ENCODE peak calls at places on chromosomes 6 and 20, in six cellular contexts. One of them, this sample, is unnamed.

GRCh38 chr6:132962936-132963579 is 148.7 kb downstream of the RPS12 start:
- DNase-seq in HepG2: peak
- DNase-seq in H1: peak
- DNase-seq in NT2/D1: peak
- DNase-seq in SK-N-SH: peak
- DNase-seq in K562: peak
- DNase-seq in this sample: peak

GRCh38 chr6:73585566-73586415 is 65.0 kb upstream of the EEF1A1 start:
- DNase-seq in H1: no peak
- DNase-seq in SK-N-SH: no peak
- DNase-seq in K562: peak
- DNase-seq in NT2/D1: no peak
- DNase-seq in HepG2: peak
- DNase-seq in this sample: peak

GRCh38 chr20:57317789-57318371 is 11.7 kb upstream of the SPO11 start:
- DNase-seq in NT2/D1: no peak
- DNase-seq in H1: no peak
- DNase-seq in K562: no peak
- DNase-seq in HepG2: no peak
- DNase-seq in SK-N-SH: no peak
- DNase-seq in this sample: no peak

GRCh38 chr6:17204548-17204947 is 76.6 kb upstream of the RBM24 start:
- DNase-seq in K562: no peak
- DNase-seq in HepG2: no peak
- DNase-seq in NT2/D1: no peak
- DNase-seq in H1: no peak
- DNase-seq in SK-N-SH: no peak
- DNase-seq in this sample: no peak

GRCh38 chr6:157861814-157862213 is 38.8 kb downstream of the SNX9 start:
- DNase-seq in NT2/D1: no peak
- DNase-seq in SK-N-SH: no peak
- DNase-seq in H1: no peak
- DNase-seq in HepG2: no peak
- DNase-seq in K562: no peak
- DNase-seq in this sample: no peak

GRCh38 chr6:35170166-35170565 is 29.0 kb upstream of the TCP11 start:
- DNase-seq in H1: no peak
- DNase-seq in NT2/D1: no peak
- DNase-seq in K562: no peak
- DNase-seq in SK-N-SH: no peak
- DNase-seq in HepG2: no peak
- DNase-seq in this sample: no peak

GRCh38 chr6:12523726-12524125 is 192.8 kb upstream of the PHACTR1 start:
- DNase-seq in H1: no peak
- DNase-seq in HepG2: no peak
- DNase-seq in K562: no peak
- DNase-seq in SK-N-SH: no peak
- DNase-seq in NT2/D1: no peak
- DNase-seq in this sample: no peak

GRCh38 chr6:5728726-5729434 is 277.8 kb downstream of the NRN1 start:
- DNase-seq in H1: no peak
- DNase-seq in NT2/D1: no peak
- DNase-seq in K562: no peak
- DNase-seq in HepG2: no peak
- DNase-seq in SK-N-SH: no peak
- DNase-seq in this sample: no peak

GRCh38 chr6:111805511-111806181 is 67.6 kb downstream of the FYN start:
- DNase-seq in H1: no peak
- DNase-seq in SK-N-SH: no peak
- DNase-seq in K562: peak
- DNase-seq in HepG2: no peak
- DNase-seq in NT2/D1: no peak
- DNase-seq in this sample: no peak

GRCh38 chr6:156953478-156954146 is 176.4 kb downstream of the ARID1B start:
- DNase-seq in K562: peak
- DNase-seq in HepG2: peak
- DNase-seq in H1: no peak
- DNase-seq in NT2/D1: peak
- DNase-seq in SK-N-SH: peak
- DNase-seq in this sample: peak

GRCh38 chr20:56368351-56369134 is 9.8 kb downstream of the FAM210B start:
- DNase-seq in SK-N-SH: no peak
- DNase-seq in HepG2: no peak
- DNase-seq in H1: no peak
- DNase-seq in NT2/D1: no peak
- DNase-seq in K562: no peak
- DNase-seq in this sample: no peak

GRCh38 chr6:7848229-7848628 is 62.4 kb downstream of the TXNDC5 start:
- DNase-seq in NT2/D1: no peak
- DNase-seq in H1: no peak
- DNase-seq in SK-N-SH: no peak
- DNase-seq in K562: no peak
- DNase-seq in HepG2: no peak
- DNase-seq in this sample: no peak

GRCh38 chr6:32081168-32081624 is 27.9 kb downstream of the TNXB start:
- DNase-seq in NT2/D1: no peak
- DNase-seq in K562: peak
- DNase-seq in H1: no peak
- DNase-seq in SK-N-SH: peak
- DNase-seq in HepG2: no peak
- DNase-seq in this sample: no peak

GRCh38 chr6:131931063-131931745 is 20.0 kb downstream of the CCN2 start:
- DNase-seq in NT2/D1: no peak
- DNase-seq in SK-N-SH: no peak
- DNase-seq in HepG2: no peak
- DNase-seq in K562: no peak
- DNase-seq in H1: no peak
- DNase-seq in this sample: no peak

GRCh38 chr6:155324172-155324571 is 9.9 kb upstream of the TFB1M start:
- DNase-seq in K562: no peak
- DNase-seq in H1: no peak
- DNase-seq in HepG2: no peak
- DNase-seq in SK-N-SH: no peak
- DNase-seq in NT2/D1: no peak
- DNase-seq in this sample: no peak

GRCh38 chr20:20452254-20452676 is 84.4 kb downstream of the INSM1 start:
- DNase-seq in K562: no peak
- DNase-seq in HepG2: no peak
- DNase-seq in SK-N-SH: no peak
- DNase-seq in NT2/D1: peak
- DNase-seq in H1: peak
- DNase-seq in this sample: no peak

GRCh38 chr6:44681782-44682181 is 294.3 kb downstream of the CDC5L start:
- DNase-seq in K562: no peak
- DNase-seq in H1: peak
- DNase-seq in SK-N-SH: no peak
- DNase-seq in HepG2: no peak
- DNase-seq in NT2/D1: no peak
- DNase-seq in this sample: no peak

GRCh38 chr6:98787961-98788360 is 46.4 kb upstream of the POU3F2 start:
- DNase-seq in H1: peak
- DNase-seq in SK-N-SH: peak
- DNase-seq in NT2/D1: no peak
- DNase-seq in K562: no peak
- DNase-seq in HepG2: no peak
- DNase-seq in this sample: no peak

GRCh38 chr6:108656834-108657233 is 96.1 kb downstream of the FOXO3 start:
- DNase-seq in SK-N-SH: no peak
- DNase-seq in H1: no peak
- DNase-seq in NT2/D1: no peak
- DNase-seq in K562: no peak
- DNase-seq in HepG2: peak
- DNase-seq in this sample: no peak

GRCh38 chr20:42610070-42610469 is 579.6 kb downstream of the PTPRT start:
- DNase-seq in SK-N-SH: no peak
- DNase-seq in NT2/D1: no peak
- DNase-seq in H1: no peak
- DNase-seq in K562: no peak
- DNase-seq in HepG2: no peak
- DNase-seq in this sample: no peak

GRCh38 chr20:58547527-58548475 is 32.6 kb upstream of the APCDD1L start:
- DNase-seq in K562: no peak
- DNase-seq in SK-N-SH: no peak
- DNase-seq in H1: peak
- DNase-seq in NT2/D1: no peak
- DNase-seq in HepG2: no peak
- DNase-seq in this sample: no peak

GRCh38 chr6:44363377-44363926 is 21.0 kb downstream of the SPATS1 start:
- DNase-seq in SK-N-SH: no peak
- DNase-seq in NT2/D1: no peak
- DNase-seq in K562: no peak
- DNase-seq in H1: no peak
- DNase-seq in HepG2: no peak
- DNase-seq in this sample: no peak

GRCh38 chr6:97674802-97675201 is 391.8 kb upstream of the MMS22L start:
- DNase-seq in K562: no peak
- DNase-seq in H1: no peak
- DNase-seq in HepG2: no peak
- DNase-seq in NT2/D1: no peak
- DNase-seq in SK-N-SH: no peak
- DNase-seq in this sample: no peak

GRCh38 chr6:33732385-33732784 is 14.3 kb downstream of the IP6K3 start:
- DNase-seq in NT2/D1: no peak
- DNase-seq in HepG2: no peak
- DNase-seq in H1: no peak
- DNase-seq in K562: no peak
- DNase-seq in SK-N-SH: no peak
- DNase-seq in this sample: no peak

GRCh38 chr6:165800337-165800736 is 137.3 kb upstream of the PDE10A start:
- DNase-seq in H1: no peak
- DNase-seq in K562: no peak
- DNase-seq in NT2/D1: no peak
- DNase-seq in SK-N-SH: no peak
- DNase-seq in HepG2: no peak
- DNase-seq in this sample: no peak

GRCh38 chr6:84332139-84333034 is 104.9 kb upstream of the CEP162 start:
- DNase-seq in NT2/D1: no peak
- DNase-seq in SK-N-SH: no peak
- DNase-seq in HepG2: no peak
- DNase-seq in H1: no peak
- DNase-seq in K562: no peak
- DNase-seq in this sample: no peak

GRCh38 chr20:22579119-22579427 is 5.3 kb downstream of the FOXA2 start:
- DNase-seq in SK-N-SH: no peak
- DNase-seq in H1: peak
- DNase-seq in HepG2: no peak
- DNase-seq in NT2/D1: peak
- DNase-seq in K562: no peak
- DNase-seq in this sample: no peak
- TF ChIP-seq YY1 in SK-N-SH: no peak
- TF ChIP-seq YY1 in H1: peak
- TF ChIP-seq YY1 in HepG2: no peak
- TF ChIP-seq YY1 in NT2/D1: no peak
- TF ChIP-seq YY1 in K562: no peak
- TF ChIP-seq YY1 in this sample: no peak

GRCh38 chr6:43016935-43017334 is 2.9 kb downstream of the KLHDC3 start:
- DNase-seq in K562: no peak
- DNase-seq in NT2/D1: no peak
- DNase-seq in H1: no peak
- DNase-seq in SK-N-SH: no peak
- DNase-seq in HepG2: no peak
- DNase-seq in this sample: no peak
- H3K4me3 ChIP-seq in K562: no peak
- H3K4me3 ChIP-seq in NT2/D1: no peak
- H3K4me3 ChIP-seq in H1: no peak
- H3K4me3 ChIP-seq in SK-N-SH: no peak
- H3K4me3 ChIP-seq in HepG2: no peak
- H3K4me3 ChIP-seq in this sample: no peak

DNA sequence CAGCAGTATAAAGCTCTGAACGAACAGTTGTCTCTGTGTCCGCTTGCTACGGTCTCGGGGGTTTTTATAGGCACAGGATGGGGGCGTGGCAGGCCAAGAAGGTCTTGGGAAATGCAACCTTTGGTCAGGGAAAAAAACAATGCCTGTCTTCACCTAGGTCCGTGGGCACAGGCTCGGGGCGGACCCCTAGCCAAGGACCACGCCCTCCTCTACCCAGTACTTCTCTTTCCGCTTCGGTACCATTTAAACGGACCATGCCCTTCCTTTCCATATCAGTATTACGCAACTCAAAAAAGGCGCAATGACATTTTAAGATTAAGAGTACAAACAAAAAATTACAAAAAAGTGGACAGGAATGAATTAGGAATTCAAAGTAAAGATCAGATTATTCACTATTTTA is 44.3 kb upstream of the SLC17A4 start:
- DNase-seq in H1: no peak
- DNase-seq in SK-N-SH: no peak
- DNase-seq in NT2/D1: no peak
- DNase-seq in HepG2: no peak
- DNase-seq in K562: no peak
- DNase-seq in this sample: no peak
- TF ChIP-seq YY1 in H1: no peak
- TF ChIP-seq YY1 in SK-N-SH: no peak
- TF ChIP-seq YY1 in NT2/D1: no peak
- TF ChIP-seq YY1 in HepG2: no peak
- TF ChIP-seq YY1 in K562: no peak
- TF ChIP-seq YY1 in this sample: no peak

GRCh38 chr20:63098195-63098810 is 91.5 kb upstream of the BHLHE23 start:
- DNase-seq in NT2/D1: no peak
- DNase-seq in H1: peak
- DNase-seq in K562: no peak
- DNase-seq in SK-N-SH: no peak
- DNase-seq in HepG2: no peak
- DNase-seq in this sample: no peak

GRCh38 chr20:63095718-63096654 is 89.2 kb upstream of the BHLHE23 start:
- DNase-seq in H1: peak
- DNase-seq in NT2/D1: no peak
- DNase-seq in K562: no peak
- DNase-seq in SK-N-SH: no peak
- DNase-seq in HepG2: no peak
- DNase-seq in this sample: no peak

GRCh38 chr20:63094767-63095499 is 88.2 kb upstream of the BHLHE23 start:
- DNase-seq in NT2/D1: no peak
- DNase-seq in HepG2: no peak
- DNase-seq in H1: peak
- DNase-seq in K562: no peak
- DNase-seq in SK-N-SH: peak
- DNase-seq in this sample: no peak

GRCh38 chr20:63097336-63097831 is 90.6 kb upstream of the BHLHE23 start:
- DNase-seq in K562: no peak
- DNase-seq in SK-N-SH: no peak
- DNase-seq in HepG2: no peak
- DNase-seq in NT2/D1: no peak
- DNase-seq in H1: peak
- DNase-seq in this sample: no peak

DNA sequence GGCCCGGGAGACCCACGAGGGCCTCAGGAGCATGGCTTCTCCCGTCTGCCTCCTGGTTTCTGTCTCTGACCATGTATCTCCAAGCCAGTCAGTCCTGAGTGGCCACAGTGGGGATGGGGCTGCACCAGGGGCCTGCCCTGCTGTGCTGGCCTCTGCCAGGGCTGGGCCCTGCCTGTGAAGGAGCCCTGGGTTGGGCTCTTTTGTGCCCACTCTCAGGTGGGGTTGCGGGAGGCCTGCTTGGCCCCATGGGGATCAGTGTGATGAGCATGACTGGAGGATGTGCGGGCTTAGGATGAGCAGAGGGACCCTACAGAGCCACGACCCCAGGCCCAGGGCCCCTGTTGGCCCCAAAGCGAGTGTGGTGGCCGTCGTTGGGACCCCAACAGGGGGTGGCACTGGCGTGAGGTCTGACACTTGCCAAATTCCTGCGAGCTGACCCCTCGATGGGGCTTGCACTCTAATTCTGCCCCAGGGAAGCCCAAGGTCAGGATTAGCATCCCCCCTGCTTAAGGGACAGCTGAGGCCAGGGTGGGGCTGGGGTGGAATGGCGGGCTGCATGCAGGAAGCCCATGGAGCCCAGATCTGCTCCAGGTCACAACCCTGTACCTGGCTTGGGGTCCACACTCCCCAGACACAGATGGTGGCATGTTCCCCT is 90.0 kb upstream of the BHLHE23 start:
- DNase-seq in K562: no peak
- DNase-seq in HepG2: no peak
- DNase-seq in NT2/D1: no peak
- DNase-seq in SK-N-SH: no peak
- DNase-seq in H1: peak
- DNase-seq in this sample: no peak
- H3K4me3 ChIP-seq in K562: no peak
- H3K4me3 ChIP-seq in HepG2: no peak
- H3K4me3 ChIP-seq in NT2/D1: no peak
- H3K4me3 ChIP-seq in SK-N-SH: no peak
- H3K4me3 ChIP-seq in H1: no peak
- H3K4me3 ChIP-seq in this sample: no peak

This sample was measured in HCT116.